ENCODE peak calls at places on chromosomes 5 and 9, in five cellular contexts. One of them, this sample, is unnamed.
A peak's percentile ranks its signal among the peaks of the same experiment; 100 is the strongest.

GRCh38 chr5:53030828-53031425 is 41.8 kb downstream of the ITGA2 start:
- DNase-seq in HFFc6: no peak
- DNase-seq in stimulated activated CD4-positive, alpha-beta T cell treated with anti-CD3 and anti-CD28 coated beads, Interleukin-2, amount 100 ng/mL, for 48 hours: no peak
- DNase-seq in stimulated activated CD8-positive, alpha-beta memory T cell treated with anti-CD3 and anti-CD28 coated beads, Interleukin-15, amount 100 ng/mL, for 4 hours: no peak
- DNase-seq in Right ventricle myocardium superior: no peak
- DNase-seq in this sample: no peak

GRCh38 chr5:60918466-60918865 is 26.4 kb downstream of the ERCC8 start:
- DNase-seq in HFFc6: no peak
- DNase-seq in stimulated activated CD4-positive, alpha-beta T cell treated with anti-CD3 and anti-CD28 coated beads, Interleukin-2, amount 100 ng/mL, for 48 hours: no peak
- DNase-seq in stimulated activated CD8-positive, alpha-beta memory T cell treated with anti-CD3 and anti-CD28 coated beads, Interleukin-15, amount 100 ng/mL, for 4 hours: no peak
- DNase-seq in Right ventricle myocardium superior: no peak
- DNase-seq in this sample: no peak

GRCh38 chr9:129317179-129318011 is 139.3 kb upstream of the IER5L start:
- DNase-seq in HFFc6: peak; percentile 45
- DNase-seq in stimulated activated CD4-positive, alpha-beta T cell treated with anti-CD3 and anti-CD28 coated beads, Interleukin-2, amount 100 ng/mL, for 48 hours: no peak
- DNase-seq in stimulated activated CD8-positive, alpha-beta memory T cell treated with anti-CD3 and anti-CD28 coated beads, Interleukin-15, amount 100 ng/mL, for 4 hours: no peak
- DNase-seq in Right ventricle myocardium superior: no peak
- DNase-seq in this sample: no peak

GRCh38 chr5:72387985-72388384 is 67.8 kb downstream of the PTCD2 start:
- DNase-seq in HFFc6: peak; percentile 66
- DNase-seq in stimulated activated CD4-positive, alpha-beta T cell treated with anti-CD3 and anti-CD28 coated beads, Interleukin-2, amount 100 ng/mL, for 48 hours: no peak
- DNase-seq in stimulated activated CD8-positive, alpha-beta memory T cell treated with anti-CD3 and anti-CD28 coated beads, Interleukin-15, amount 100 ng/mL, for 4 hours: no peak
- DNase-seq in Right ventricle myocardium superior: no peak
- DNase-seq in this sample: peak; percentile 69

GRCh38 chr9:98931990-98932389 is 11.7 kb upstream of the COL15A1 start:
- DNase-seq in HFFc6: no peak
- DNase-seq in stimulated activated CD4-positive, alpha-beta T cell treated with anti-CD3 and anti-CD28 coated beads, Interleukin-2, amount 100 ng/mL, for 48 hours: no peak
- DNase-seq in stimulated activated CD8-positive, alpha-beta memory T cell treated with anti-CD3 and anti-CD28 coated beads, Interleukin-15, amount 100 ng/mL, for 4 hours: no peak
- DNase-seq in Right ventricle myocardium superior: no peak
- DNase-seq in this sample: no peak

GRCh38 chr5:71482132-71482531 is 26.7 kb downstream of the BDP1 start:
- DNase-seq in HFFc6: peak; percentile 12
- DNase-seq in stimulated activated CD4-positive, alpha-beta T cell treated with anti-CD3 and anti-CD28 coated beads, Interleukin-2, amount 100 ng/mL, for 48 hours: no peak
- DNase-seq in stimulated activated CD8-positive, alpha-beta memory T cell treated with anti-CD3 and anti-CD28 coated beads, Interleukin-15, amount 100 ng/mL, for 4 hours: no peak
- DNase-seq in Right ventricle myocardium superior: no peak
- DNase-seq in this sample: peak; percentile 63

GRCh38 chr9:16241231-16241630 is 629.2 kb downstream of the BNC2 start:
- DNase-seq in HFFc6: peak; percentile 64
- DNase-seq in stimulated activated CD4-positive, alpha-beta T cell treated with anti-CD3 and anti-CD28 coated beads, Interleukin-2, amount 100 ng/mL, for 48 hours: no peak
- DNase-seq in stimulated activated CD8-positive, alpha-beta memory T cell treated with anti-CD3 and anti-CD28 coated beads, Interleukin-15, amount 100 ng/mL, for 4 hours: no peak
- DNase-seq in Right ventricle myocardium superior: no peak
- DNase-seq in this sample: peak; percentile 51

GRCh38 chr5:157076558-157076957 is 17.6 kb upstream of the HAVCR1 start:
- DNase-seq in HFFc6: peak; percentile 28
- DNase-seq in stimulated activated CD4-positive, alpha-beta T cell treated with anti-CD3 and anti-CD28 coated beads, Interleukin-2, amount 100 ng/mL, for 48 hours: no peak
- DNase-seq in stimulated activated CD8-positive, alpha-beta memory T cell treated with anti-CD3 and anti-CD28 coated beads, Interleukin-15, amount 100 ng/mL, for 4 hours: no peak
- DNase-seq in Right ventricle myocardium superior: no peak
- DNase-seq in this sample: no peak

GRCh38 chr5:73693573-73694061 is 67.6 kb downstream of the ARHGEF28 start:
- DNase-seq in HFFc6: peak; percentile 40
- DNase-seq in stimulated activated CD4-positive, alpha-beta T cell treated with anti-CD3 and anti-CD28 coated beads, Interleukin-2, amount 100 ng/mL, for 48 hours: no peak
- DNase-seq in stimulated activated CD8-positive, alpha-beta memory T cell treated with anti-CD3 and anti-CD28 coated beads, Interleukin-15, amount 100 ng/mL, for 4 hours: no peak
- DNase-seq in Right ventricle myocardium superior: no peak
- DNase-seq in this sample: peak; percentile 50